ENCODE peak calls at places on chromosomes 3 and 15, in seven cellular contexts. A is adrenal gland, M is thoracic aorta, Y is left ventricle myocardium inferior, X is HepG2, K is OCI-LY7, U is AG04449. G is an unnamed sample.
A peak's percentile ranks its signal among the peaks of the same experiment; 100 is the strongest.

GRCh38 chr3:137761563-137762503 is 2.3 kb upstream of the SOX14 start:
- DNase-seq in A (no peak), M (no peak), Y (no peak), X (no peak), K (no peak), U (no peak), G (no peak)

GRCh38 chr15:36598529-36599177 is 19.2 kb downstream of the CDIN1 start:
- DNase-seq in A (no peak), M (no peak), Y (no peak), X (no peak), K (no peak), U (no peak), G (no peak)

GRCh38 chr3:31265646-31266423 is 266.9 kb upstream of the STT3B start:
- DNase-seq in A (no peak), M (no peak), Y (no peak), X (no peak), K (no peak), U (no peak), G (no peak)

GRCh38 chr3:67608034-67608433 is 46.4 kb downstream of the SUCLG2 start:
- DNase-seq in A (no peak), M (no peak), Y (no peak), X (no peak), K (no peak), U (no peak), G (no peak)

GRCh38 chr3:139108253-139108969 is 63.7 kb upstream of the PRR23C start:
- DNase-seq in A (no peak), M (no peak), Y (no peak), X (no peak), K (no peak), U (no peak), G (no peak)

GRCh38 chr3:184712579-184713355 is 903 bp upstream of the MAGEF1 start:
- DNase-seq in A (no peak), M (no peak), Y (no peak), X (no peak), K (no peak), U (no peak), G (no peak)

GRCh38 chr3:43255675-43256074 is 30.7 kb upstream of the SNRK start:
- DNase-seq in A (no peak), M (no peak), Y (no peak), X (no peak), K (no peak), U (no peak), G (no peak)

GRCh38 chr15:88912500-88912921 is 668 bp downstream of the MFGE8 start:
- DNase-seq in A (no peak), M (no peak), Y (peak; percentile 53), X (no peak), K (no peak), U (no peak), G (no peak)

GRCh38 chr3:193029800-193030199 is 112.1 kb upstream of the MB21D2 start:
- DNase-seq in A (no peak), M (no peak), Y (no peak), X (no peak), K (no peak), U (no peak), G (no peak)

GRCh38 chr15:92020765-92021164 is 167.3 kb downstream of the SLCO3A1 start:
- DNase-seq in A (no peak), M (no peak), Y (no peak), X (no peak), K (no peak), U (peak; percentile 3), G (no peak)

GRCh38 chr15:41465822-41466421 is 27.8 kb upstream of the ITPKA start:
- DNase-seq in A (no peak), M (no peak), Y (no peak), X (peak; percentile 50), K (peak; percentile 54), U (peak; percentile 14), G (peak; percentile 19)

GRCh38 chr15:39587291-39587909 is 6.5 kb downstream of the THBS1 start:
- DNase-seq in A (no peak), M (no peak), Y (no peak), X (no peak), K (no peak), U (peak; percentile 41), G (no peak)

GRCh38 chr15:65577129-65577996 is 33.6 kb downstream of the INTS14 start:
- DNase-seq in A (no peak), M (no peak), Y (no peak), X (no peak), K (peak; percentile 11), U (no peak), G (no peak)

DNA sequence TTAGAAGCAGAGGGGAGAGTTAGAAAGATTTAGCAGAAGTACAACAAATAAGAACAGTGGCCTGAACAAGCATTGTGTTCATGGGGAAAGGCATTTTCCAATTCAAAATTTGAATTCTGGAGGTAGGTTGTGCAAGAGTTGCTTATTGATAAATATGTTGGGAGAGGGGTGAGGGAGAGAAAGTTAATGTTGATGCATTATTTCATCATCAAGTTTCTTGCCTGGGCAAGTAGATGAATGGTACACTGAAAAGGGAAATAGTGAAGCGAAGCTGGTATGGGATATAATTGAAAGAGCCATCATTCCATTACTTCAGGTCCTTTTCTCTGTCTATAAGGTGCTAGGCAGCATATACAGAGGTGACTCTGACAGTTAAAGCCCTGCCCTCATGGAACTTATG is 288.9 kb upstream of the GBE1 start:
- DNase-seq in A (no peak), M (no peak), Y (no peak), X (no peak), K (no peak), U (no peak), G (no peak)
- H3K4me3 ChIP-seq in A (no peak overlapping the region), M (no peak overlapping the region), Y (no peak overlapping the region), X (no peak overlapping the region), K (no peak overlapping the region), U (no peak overlapping the region), G (no peak overlapping the region)

DNA sequence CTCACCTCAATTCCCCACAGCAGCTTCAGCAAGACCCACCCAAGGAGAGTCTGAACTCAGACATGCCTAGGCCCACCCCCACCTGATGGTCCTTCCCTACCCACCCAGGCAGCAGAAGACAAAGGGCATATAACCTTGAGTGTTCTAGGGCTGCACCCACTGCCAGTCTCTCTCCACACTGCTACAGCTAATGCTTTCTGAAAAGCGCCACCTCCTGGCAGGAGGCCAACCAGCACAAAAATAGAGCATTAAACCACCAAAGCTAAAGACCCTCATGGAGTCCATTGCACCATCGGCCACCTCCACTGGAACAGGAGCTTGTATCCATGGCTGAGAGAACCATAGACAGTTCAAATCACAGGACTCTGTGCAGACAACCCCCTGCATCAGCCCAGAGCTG is 11.3 kb upstream of the RPL39L start:
- DNase-seq in A (peak; percentile 19), M (no peak), Y (no peak), X (peak; percentile 34), K (peak; percentile 64), U (no peak), G (no peak)
- TF ChIP-seq CTCF in A (peak; percentile 7), M (no peak), Y (no peak), X (peak; percentile 68), K (peak; percentile 76), U (no peak), G (peak; percentile 14)

GRCh38 chr15:80587816-80588456 is 107.2 kb upstream of the ABHD17C start:
- DNase-seq in A (no peak), M (no peak), Y (no peak), X (no peak), K (no peak), U (no peak), G (no peak)
- H3K4me3 ChIP-seq in A (no peak overlapping the region), M (no peak overlapping the region), Y (no peak overlapping the region), X (no peak overlapping the region), K (no peak overlapping the region), U (no peak overlapping the region), G (no peak overlapping the region)

DNA sequence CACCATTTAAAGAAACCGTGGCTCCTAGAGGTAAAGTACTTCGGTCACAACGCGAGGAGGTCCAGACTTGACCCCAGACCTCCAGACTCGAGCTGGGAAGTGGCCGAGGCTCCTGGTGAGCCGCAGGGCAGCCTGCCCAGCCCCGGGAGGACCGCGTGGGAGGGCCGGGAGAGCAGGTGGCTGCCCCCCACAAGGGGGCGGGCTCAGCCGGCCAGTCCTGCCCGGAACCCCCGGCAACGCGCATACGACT is at the start of gene SLC27A2:
- DNase-seq in A (no peak), M (no peak), Y (peak; percentile 17), X (no peak), K (no peak), U (no peak), G (no peak)
- TF ChIP-seq CTCF in A (peak; percentile 46), M (no peak), Y (peak; percentile 33), X (peak; percentile 88), K (no peak), U (peak; percentile 35), G (peak; percentile 56)

DNA sequence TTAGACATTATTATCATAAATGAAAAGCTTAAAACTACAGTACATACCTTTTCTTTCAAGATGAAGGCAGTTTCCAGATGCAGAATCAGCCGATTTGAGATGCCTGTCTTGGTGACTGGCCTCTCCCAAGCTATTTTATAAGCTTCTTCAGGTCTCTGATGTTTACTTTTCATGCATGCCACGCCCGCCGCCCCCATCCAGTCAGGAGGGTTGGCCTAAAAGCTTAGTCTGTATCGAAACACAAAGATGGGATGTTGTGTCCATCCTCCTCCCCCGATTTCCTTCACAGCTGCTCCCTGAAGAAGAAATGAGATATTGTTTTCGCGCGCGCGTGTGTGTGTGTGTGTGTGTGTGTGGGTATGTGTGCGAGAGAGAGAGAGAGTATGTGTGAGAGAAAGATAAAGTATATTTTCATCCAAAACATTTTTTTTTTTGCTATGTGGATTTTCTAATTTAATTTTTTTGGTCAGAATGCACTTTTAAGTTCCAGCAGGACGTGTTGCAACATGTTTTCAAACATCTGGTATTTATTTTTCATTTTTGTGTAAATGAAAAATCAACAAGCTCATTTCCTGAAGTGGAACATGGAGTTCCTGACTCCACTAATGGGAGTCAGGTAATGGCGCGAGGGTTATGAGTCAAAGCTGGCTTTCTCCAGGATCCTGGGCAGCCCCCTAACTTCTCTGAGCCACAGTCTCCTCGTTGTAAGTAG is at the start of gene APOD:
- DNase-seq in A (peak; percentile 26), M (no peak), Y (peak; percentile 74), X (no peak), K (no peak), U (no peak), G (no peak)
- H3K4me3 ChIP-seq in A (no peak within 1 kb of the TSS), M (peak within 1 kb of the TSS; percentile 25), Y (peak within 1 kb of the TSS; percentile 57), X (no peak within 1 kb of the TSS), K (no peak within 1 kb of the TSS), U (no peak within 1 kb of the TSS), G (no peak within 1 kb of the TSS)

GRCh38 chr15:64019764-64020163 is 26.5 kb downstream of the DAPK2 start:
- DNase-seq in A (no peak), M (no peak), Y (peak; percentile 52), X (peak; percentile 64), K (no peak), U (no peak), G (no peak)
- TF ChIP-seq CTCF in A (no peak), M (no peak), Y (no peak), X (no peak), K (no peak), U (no peak), G (no peak)